ENCODE peak calls at places on chromosomes 1 and 21, in eight cellular contexts. D is Panc1; J is T47D; R is K562; V is activated CD4-positive, alpha-beta T cell treated with anti-CD3 and anti-CD28 coated beads for 24 hours; W is heart right ventricle; S is HCT116; K is tibial nerve. Q is an unnamed sample.

GRCh38 chr1:243490748-243491686 is 235.2 kb downstream of the SDCCAG8 start:
- DNase-seq in D (no peak), K (no peak), R (no peak), S (no peak), W (no peak), J (no peak), V (no peak), Q (no peak)

GRCh38 chr21:37380349-37381323 is 14.1 kb downstream of the DYRK1A start:
- DNase-seq in K (no peak), W (no peak), V (no peak), J (no peak), D (no peak), R (no peak), S (no peak), Q (peak; percentile 64)

GRCh38 chr1:170239445-170239844 is 93.7 kb downstream of the NTMT2 start:
- DNase-seq in W (no peak), R (no peak), D (no peak), J (no peak), K (no peak), V (no peak), S (no peak), Q (no peak)

GRCh38 chr1:157523774-157524501 is 28.4 kb downstream of the FCRL5 start:
- DNase-seq in R (no peak), K (no peak), S (no peak), V (no peak), J (no peak), W (no peak), D (no peak), Q (no peak)

GRCh38 chr1:23657659-23658275 is 33.8 kb upstream of the RPL11 start:
- DNase-seq in D (no peak), S (peak; percentile 60), V (no peak), K (no peak), R (peak; percentile 77), J (peak; percentile 28), W (peak; percentile 51), Q (peak; percentile 68)

GRCh38 chr1:116418091-116418830 is 45.2 kb downstream of the ATP1A1 start:
- DNase-seq in S (peak; percentile 68), K (peak; percentile 52), J (peak; percentile 7), R (peak; percentile 71), V (peak; percentile 76), D (peak; percentile 10), W (peak; percentile 87), Q (peak; percentile 86)

GRCh38 chr1:210598135-210598652 is 269.5 kb downstream of the HHAT start:
- DNase-seq in J (no peak), V (no peak), D (no peak), W (peak; percentile 24), R (no peak), K (no peak), S (no peak), Q (peak; percentile 71)

GRCh38 chr1:71638081-71638766 is 557.4 kb upstream of the ZRANB2 start:
- DNase-seq in V (no peak), R (no peak), W (no peak), K (no peak), D (no peak), J (no peak), S (no peak), Q (no peak)

GRCh38 chr21:24045775-24046215 is 1561.5 kb downstream of the MRPL39 start:
- DNase-seq in D (peak; percentile 63), J (no peak), W (peak; percentile 65), S (no peak), V (no peak), K (peak; percentile 41), R (peak; percentile 5), Q (peak; percentile 88)

GRCh38 chr1:89460348-89460747 is 64.3 kb upstream of the LRRC8B start:
- DNase-seq in W (no peak), J (no peak), K (no peak), D (no peak), R (no peak), V (no peak), S (no peak), Q (no peak)

GRCh38 chr21:44794031-44794374 is 7.6 kb downstream of the UBE2G2 start:
- DNase-seq in V (no peak), J (no peak), S (no peak), K (no peak), W (no peak), D (no peak), R (no peak), Q (no peak)

GRCh38 chr1:41698916-41699860 is 214.7 kb upstream of the EDN2 start:
- DNase-seq in V (no peak), J (no peak), D (no peak), K (no peak), R (no peak), W (no peak), S (no peak), Q (peak; percentile 80)

GRCh38 chr1:231590453-231591198 is 36.0 kb upstream of the DISC1 start:
- DNase-seq in J (peak; percentile 37), R (peak; percentile 49), W (peak; percentile 22), V (no peak), S (peak; percentile 47), D (peak; percentile 36), K (no peak), Q (peak; percentile 55)

GRCh38 chr1:113129529-113130185 is 56.7 kb downstream of the LRIG2 start:
- DNase-seq in K (no peak), S (no peak), V (no peak), J (no peak), R (no peak), W (no peak), D (no peak), Q (no peak)

GRCh38 chr1:25193151-25193742 is 39.1 kb downstream of the SYF2 start:
- DNase-seq in W (no peak), J (no peak), D (no peak), V (no peak), S (no peak), R (no peak), K (no peak), Q (no peak)

GRCh38 chr1:192756314-192756713 is 52.5 kb upstream of the RGS2 start:
- DNase-seq in J (no peak), S (no peak), R (peak; percentile 8), W (no peak), V (no peak), D (no peak), K (no peak), Q (no peak)

GRCh38 chr1:183394435-183394834 is 23.7 kb downstream of the NMNAT2 start:
- DNase-seq in S (no peak), R (no peak), K (no peak), D (no peak), J (no peak), W (no peak), V (no peak), Q (no peak)

GRCh38 chr21:32975811-32976507 is 49.8 kb upstream of the OLIG2 start:
- DNase-seq in D (no peak), S (no peak), K (no peak), V (no peak), J (no peak), W (no peak), R (no peak), Q (no peak)

GRCh38 chr21:46159390-46159789 is 4.0 kb upstream of the FTCD start:
- DNase-seq in K (peak; percentile 7), V (no peak), R (no peak), S (no peak), D (no peak), J (no peak), W (no peak), Q (no peak)

GRCh38 chr1:116224111-116224510 is 112.9 kb downstream of the MAB21L3 start:
- DNase-seq in S (no peak), K (no peak), D (no peak), J (no peak), V (no peak), W (no peak), R (no peak), Q (no peak)

GRCh38 chr1:37995773-37996379 is 6.1 kb upstream of the SF3A3 start:
- DNase-seq in J (no peak), R (no peak), K (peak; percentile 73), V (no peak), D (no peak), S (no peak), W (peak; percentile 76), Q (peak; percentile 86)

GRCh38 chr1:48262001-48262400 is 39.5 kb downstream of the SLC5A9 start:
- DNase-seq in S (no peak), K (no peak), D (no peak), J (no peak), R (no peak), V (no peak), W (no peak), Q (no peak)

GRCh38 chr1:2591233-2591580 is 4.6 kb downstream of the PRXL2B start:
- DNase-seq in R (no peak), W (no peak), J (no peak), K (no peak), V (no peak), S (no peak), D (no peak), Q (no peak)

GRCh38 chr1:228465571-228466146 is 21.5 kb upstream of the RNF187 start:
- DNase-seq in R (no peak), V (no peak), J (no peak), D (no peak), K (no peak), S (no peak), W (no peak), Q (no peak)

Q was measured in right cardiac atrium.